ENCODE peak calls at places on chromosomes 16 and 17, in ten cellular contexts. One of them, this sample, is unnamed.

GRCh38 chr16:81612351-81613170 is 166.5 kb upstream of the PLCG2 start:
- DNase-seq in IMR-90: no peak
- DNase-seq in body of pancreas: no peak
- DNase-seq in A549: no peak
- DNase-seq in right lobe of liver: no peak
- DNase-seq in ovary: no peak
- DNase-seq in HCT116: no peak
- DNase-seq in HepG2: no peak
- DNase-seq in uterus: peak
- DNase-seq in stomach: no peak
- DNase-seq in this sample: no peak

GRCh38 chr17:5931611-5932010 is 138.6 kb upstream of the WSCD1 start:
- DNase-seq in IMR-90: no peak
- DNase-seq in body of pancreas: no peak
- DNase-seq in A549: no peak
- DNase-seq in right lobe of liver: no peak
- DNase-seq in ovary: no peak
- DNase-seq in HCT116: no peak
- DNase-seq in HepG2: no peak
- DNase-seq in uterus: no peak
- DNase-seq in stomach: no peak
- DNase-seq in this sample: no peak

GRCh38 chr17:82253179-82253544 is 20.3 kb downstream of the CSNK1D start:
- DNase-seq in IMR-90: no peak
- DNase-seq in body of pancreas: no peak
- DNase-seq in A549: no peak
- DNase-seq in right lobe of liver: no peak
- DNase-seq in ovary: no peak
- DNase-seq in HCT116: no peak
- DNase-seq in HepG2: no peak
- DNase-seq in uterus: no peak
- DNase-seq in stomach: no peak
- DNase-seq in this sample: no peak

GRCh38 chr17:58335061-58335731 is 6.6 kb upstream of the TSPOAP1 start:
- DNase-seq in IMR-90: no peak
- DNase-seq in body of pancreas: no peak
- DNase-seq in A549: no peak
- DNase-seq in right lobe of liver: no peak
- DNase-seq in ovary: no peak
- DNase-seq in HCT116: no peak
- DNase-seq in HepG2: no peak
- DNase-seq in uterus: no peak
- DNase-seq in stomach: no peak
- DNase-seq in this sample: peak

GRCh38 chr17:3983945-3984484 is 19.8 kb upstream of the ATP2A3 start:
- DNase-seq in IMR-90: peak
- DNase-seq in body of pancreas: no peak
- DNase-seq in A549: peak
- DNase-seq in right lobe of liver: peak
- DNase-seq in ovary: no peak
- DNase-seq in HCT116: no peak
- DNase-seq in HepG2: no peak
- DNase-seq in uterus: no peak
- DNase-seq in stomach: no peak
- DNase-seq in this sample: no peak

GRCh38 chr17:16407911-16408588 is 7.3 kb upstream of the TRPV2 start:
- DNase-seq in IMR-90: peak
- DNase-seq in body of pancreas: peak
- DNase-seq in A549: peak
- DNase-seq in right lobe of liver: peak
- DNase-seq in ovary: peak
- DNase-seq in HCT116: no peak
- DNase-seq in HepG2: peak
- DNase-seq in uterus: peak
- DNase-seq in stomach: peak
- DNase-seq in this sample: peak

GRCh38 chr17:55549140-55549539 is 37.9 kb upstream of the SMIM36 start:
- DNase-seq in IMR-90: no peak
- DNase-seq in body of pancreas: no peak
- DNase-seq in A549: peak
- DNase-seq in right lobe of liver: no peak
- DNase-seq in ovary: no peak
- DNase-seq in HCT116: peak
- DNase-seq in HepG2: peak
- DNase-seq in uterus: no peak
- DNase-seq in stomach: no peak
- DNase-seq in this sample: no peak

GRCh38 chr17:39979021-39979660 is 1.5 kb upstream of the PSMD3 start:
- DNase-seq in IMR-90: peak
- DNase-seq in body of pancreas: no peak
- DNase-seq in A549: peak
- DNase-seq in right lobe of liver: no peak
- DNase-seq in ovary: no peak
- DNase-seq in HCT116: no peak
- DNase-seq in HepG2: no peak
- DNase-seq in uterus: peak
- DNase-seq in stomach: no peak
- DNase-seq in this sample: no peak

GRCh38 chr16:88775825-88776224 is 9.2 kb downstream of the PIEZO1 start:
- DNase-seq in IMR-90: no peak
- DNase-seq in body of pancreas: no peak
- DNase-seq in A549: no peak
- DNase-seq in right lobe of liver: no peak
- DNase-seq in ovary: no peak
- DNase-seq in HCT116: no peak
- DNase-seq in HepG2: no peak
- DNase-seq in uterus: no peak
- DNase-seq in stomach: no peak
- DNase-seq in this sample: no peak

GRCh38 chr16:88779406-88780099 is 5.5 kb downstream of the PIEZO1 start:
- DNase-seq in IMR-90: no peak
- DNase-seq in body of pancreas: no peak
- DNase-seq in A549: no peak
- DNase-seq in right lobe of liver: no peak
- DNase-seq in ovary: no peak
- DNase-seq in HCT116: no peak
- DNase-seq in HepG2: no peak
- DNase-seq in uterus: no peak
- DNase-seq in stomach: no peak
- DNase-seq in this sample: no peak

GRCh38 chr16:88780100-88781062 is 4.6 kb downstream of the PIEZO1 start:
- DNase-seq in IMR-90: no peak
- DNase-seq in body of pancreas: no peak
- DNase-seq in A549: no peak
- DNase-seq in right lobe of liver: no peak
- DNase-seq in ovary: no peak
- DNase-seq in HCT116: no peak
- DNase-seq in HepG2: no peak
- DNase-seq in uterus: no peak
- DNase-seq in stomach: no peak
- DNase-seq in this sample: peak

GRCh38 chr16:88778541-88779065 is 6.4 kb downstream of the PIEZO1 start:
- DNase-seq in IMR-90: no peak
- DNase-seq in body of pancreas: no peak
- DNase-seq in A549: no peak
- DNase-seq in right lobe of liver: no peak
- DNase-seq in ovary: no peak
- DNase-seq in HCT116: no peak
- DNase-seq in HepG2: no peak
- DNase-seq in uterus: no peak
- DNase-seq in stomach: no peak
- DNase-seq in this sample: no peak

DNA sequence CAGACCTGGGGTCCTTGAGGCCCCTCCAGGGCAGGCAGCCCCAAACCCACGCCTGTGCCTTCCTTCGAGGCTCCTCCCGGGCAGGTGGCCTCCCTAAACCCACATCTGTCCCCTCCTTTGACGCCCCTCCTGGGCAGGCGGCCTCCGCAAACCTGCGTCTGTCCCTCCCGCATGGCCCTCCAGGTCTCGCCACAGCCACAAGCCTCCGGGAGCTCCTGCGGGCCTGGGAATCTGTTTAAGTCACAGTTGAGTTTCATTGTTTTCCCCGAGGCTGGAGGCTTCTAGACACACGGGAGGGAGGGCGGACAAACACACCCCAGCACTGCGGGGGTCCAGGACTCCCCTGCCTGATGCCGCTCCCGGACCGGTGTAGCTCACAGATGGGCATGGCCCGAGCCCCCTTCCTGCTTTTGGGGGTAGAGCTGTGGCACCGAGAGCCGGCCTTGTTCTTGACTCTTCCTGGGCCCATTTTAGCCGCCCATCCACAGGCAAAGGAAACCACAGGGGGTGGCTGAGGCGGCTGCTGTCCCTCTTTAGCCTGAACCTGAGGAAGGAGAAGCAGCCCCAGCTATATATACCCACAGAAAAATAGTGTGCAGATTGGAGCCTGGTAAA is 7.1 kb downstream of the PIEZO1 start:
- DNase-seq in IMR-90: no peak
- DNase-seq in body of pancreas: no peak
- DNase-seq in A549: no peak
- DNase-seq in right lobe of liver: no peak
- DNase-seq in ovary: no peak
- DNase-seq in HCT116: no peak
- DNase-seq in HepG2: no peak
- DNase-seq in uterus: no peak
- DNase-seq in stomach: no peak
- DNase-seq in this sample: no peak
- H3K4me3 ChIP-seq in IMR-90: no peak
- H3K4me3 ChIP-seq in body of pancreas: no peak
- H3K4me3 ChIP-seq in A549: no peak
- H3K4me3 ChIP-seq in right lobe of liver: no peak
- H3K4me3 ChIP-seq in ovary: no peak
- H3K4me3 ChIP-seq in HCT116: no peak
- H3K4me3 ChIP-seq in HepG2: no peak
- H3K4me3 ChIP-seq in uterus: no peak
- H3K4me3 ChIP-seq in stomach: no peak
- H3K4me3 ChIP-seq in this sample: no peak

DNA sequence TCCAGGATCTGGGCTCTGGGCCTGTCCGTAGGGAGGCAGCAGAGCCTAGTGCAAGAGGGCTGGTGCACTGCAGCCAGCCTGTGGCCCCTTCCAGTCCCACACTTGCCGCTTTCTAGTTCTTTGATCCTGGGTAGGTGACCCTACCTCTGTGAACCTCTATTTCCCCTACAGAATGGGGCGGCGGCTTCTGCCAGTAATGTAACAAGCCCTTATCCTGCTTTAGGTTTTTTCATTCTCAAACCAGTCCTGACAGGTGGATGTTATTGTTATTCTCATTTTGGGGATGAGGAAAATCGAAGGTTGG is 744 bp downstream of the E4F1 start:
- DNase-seq in IMR-90: peak
- DNase-seq in body of pancreas: no peak
- DNase-seq in A549: peak
- DNase-seq in right lobe of liver: no peak
- DNase-seq in ovary: no peak
- DNase-seq in HCT116: no peak
- DNase-seq in HepG2: peak
- DNase-seq in uterus: no peak
- DNase-seq in stomach: no peak
- DNase-seq in this sample: no peak
- TF ChIP-seq CTCF in IMR-90: peak
- TF ChIP-seq CTCF in body of pancreas: no peak
- TF ChIP-seq CTCF in A549: no peak
- TF ChIP-seq CTCF in right lobe of liver: peak
- TF ChIP-seq CTCF in ovary: no peak
- TF ChIP-seq CTCF in HCT116: no peak
- TF ChIP-seq CTCF in HepG2: peak
- TF ChIP-seq CTCF in uterus: no peak
- TF ChIP-seq CTCF in stomach: no peak
- TF ChIP-seq CTCF in this sample: peak

DNA sequence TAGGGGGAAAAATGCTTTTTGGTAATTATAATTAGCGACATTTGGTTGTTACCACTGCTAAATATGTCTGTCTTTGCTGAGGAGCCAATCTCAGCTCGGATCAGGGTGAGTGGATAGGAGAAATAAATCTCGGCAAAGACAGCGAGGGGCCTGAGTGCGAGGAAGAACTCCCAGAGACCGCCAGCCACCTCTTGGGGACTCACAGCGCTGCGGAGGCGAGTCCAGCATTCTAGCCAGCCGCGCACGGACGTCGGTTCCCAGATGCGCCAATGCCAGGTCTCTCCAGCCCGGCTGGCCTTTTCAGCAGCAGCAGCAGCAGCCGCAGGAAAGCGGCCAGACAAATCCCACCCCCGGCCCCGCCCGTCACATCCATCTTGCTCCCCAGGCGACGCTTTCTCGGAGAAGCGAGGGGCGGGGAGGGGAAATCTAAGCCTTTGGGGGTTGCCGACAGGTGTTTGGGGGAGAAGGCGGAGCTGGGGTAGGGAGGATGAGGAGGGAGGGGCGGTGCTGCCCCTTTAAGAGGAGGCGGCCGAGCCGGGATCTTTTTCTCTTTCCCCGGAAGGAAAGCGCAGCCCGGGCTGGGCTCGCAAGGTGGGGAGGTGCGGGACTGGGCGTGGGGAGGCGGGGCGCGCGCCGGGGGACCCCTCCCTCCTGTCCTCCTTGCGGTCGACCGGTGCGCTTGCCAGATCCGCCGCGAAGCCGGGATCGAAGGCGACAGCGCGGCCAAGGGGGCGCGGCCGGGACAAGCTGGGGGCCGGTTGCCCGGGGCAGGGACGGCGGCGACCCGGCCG is at the start of gene ITGA3:
- DNase-seq in IMR-90: peak
- DNase-seq in body of pancreas: peak
- DNase-seq in A549: peak
- DNase-seq in right lobe of liver: no peak
- DNase-seq in ovary: peak
- DNase-seq in HCT116: peak
- DNase-seq in HepG2: no peak
- DNase-seq in uterus: peak
- DNase-seq in stomach: peak
- DNase-seq in this sample: peak
- TF ChIP-seq POLR2A in IMR-90: peak
- TF ChIP-seq POLR2A in body of pancreas: peak
- TF ChIP-seq POLR2A in A549: peak
- TF ChIP-seq POLR2A in right lobe of liver: no peak
- TF ChIP-seq POLR2A in ovary: peak
- TF ChIP-seq POLR2A in HCT116: no peak
- TF ChIP-seq POLR2A in HepG2: no peak
- TF ChIP-seq POLR2A in uterus: peak
- TF ChIP-seq POLR2A in stomach: no peak
- TF ChIP-seq POLR2A in this sample: no peak

GRCh38 chr16:1606774-1607173 is 5.1 kb downstream of the IFT140 start:
- DNase-seq in IMR-90: no peak
- DNase-seq in body of pancreas: no peak
- DNase-seq in A549: no peak
- DNase-seq in right lobe of liver: no peak
- DNase-seq in ovary: no peak
- DNase-seq in HCT116: no peak
- DNase-seq in HepG2: no peak
- DNase-seq in uterus: no peak
- DNase-seq in stomach: no peak
- DNase-seq in this sample: no peak

GRCh38 chr16:1613240-1613639 is 1.1 kb downstream of the CRAMP1 start:
- DNase-seq in IMR-90: no peak
- DNase-seq in body of pancreas: no peak
- DNase-seq in A549: no peak
- DNase-seq in right lobe of liver: no peak
- DNase-seq in ovary: no peak
- DNase-seq in HCT116: no peak
- DNase-seq in HepG2: no peak
- DNase-seq in uterus: no peak
- DNase-seq in stomach: no peak
- DNase-seq in this sample: no peak

GRCh38 chr16:1612320-1613111 is at the start of gene CRAMP1:
- DNase-seq in IMR-90: no peak
- DNase-seq in body of pancreas: peak
- DNase-seq in A549: peak
- DNase-seq in right lobe of liver: no peak
- DNase-seq in ovary: no peak
- DNase-seq in HCT116: no peak
- DNase-seq in HepG2: no peak
- DNase-seq in uterus: peak
- DNase-seq in stomach: no peak
- DNase-seq in this sample: no peak

GRCh38 chr16:1610841-1611653 is 825 bp downstream of the IFT140 start:
- DNase-seq in IMR-90: no peak
- DNase-seq in body of pancreas: no peak
- DNase-seq in A549: no peak
- DNase-seq in right lobe of liver: no peak
- DNase-seq in ovary: no peak
- DNase-seq in HCT116: no peak
- DNase-seq in HepG2: no peak
- DNase-seq in uterus: no peak
- DNase-seq in stomach: no peak
- DNase-seq in this sample: no peak

GRCh38 chr16:1610071-1610840 is 1.6 kb downstream of the IFT140 start:
- DNase-seq in IMR-90: peak
- DNase-seq in body of pancreas: peak
- DNase-seq in A549: peak
- DNase-seq in right lobe of liver: peak
- DNase-seq in ovary: peak
- DNase-seq in HCT116: peak
- DNase-seq in HepG2: peak
- DNase-seq in uterus: peak
- DNase-seq in stomach: peak
- DNase-seq in this sample: peak
- H3K4me3 ChIP-seq in IMR-90: peak
- H3K4me3 ChIP-seq in body of pancreas: peak
- H3K4me3 ChIP-seq in A549: peak
- H3K4me3 ChIP-seq in right lobe of liver: peak
- H3K4me3 ChIP-seq in ovary: peak
- H3K4me3 ChIP-seq in HCT116: peak
- H3K4me3 ChIP-seq in HepG2: peak
- H3K4me3 ChIP-seq in uterus: peak
- H3K4me3 ChIP-seq in stomach: peak
- H3K4me3 ChIP-seq in this sample: peak

This sample was measured in spleen.